ENCODE peak calls at places on chromosomes 5 and 9, in five cellular contexts. E, M, B, Z and I are unnamed samples.
A peak's percentile ranks its signal among the peaks of the same experiment; 100 is the strongest.

GRCh38 chr5:133708451-133708850 is 96.1 kb upstream of the FSTL4 start:
- DNase-seq in E (no peak), M (no peak), B (no peak), Z (no peak), I (no peak)

GRCh38 chr9:92520837-92521236 is 15.0 kb downstream of the ECM2 start:
- DNase-seq in E (no peak), M (no peak), B (no peak), Z (no peak), I (no peak)

GRCh38 chr9:98611986-98612505 is 96.7 kb downstream of the GABBR2 start:
- DNase-seq in E (no peak), M (no peak), B (no peak), Z (no peak), I (peak; percentile 2)

GRCh38 chr9:21295992-21296391 is 9.1 kb downstream of the IFNA5 start:
- DNase-seq in E (no peak), M (no peak), B (no peak), Z (no peak), I (no peak)

GRCh38 chr5:10491673-10492026 is 50.0 kb downstream of the ROPN1L start:
- DNase-seq in E (no peak), M (no peak), B (no peak), Z (no peak), I (no peak)

GRCh38 chr5:135995979-135996378 is 32.8 kb upstream of the TGFBI start:
- DNase-seq in E (no peak), M (no peak), B (no peak), Z (no peak), I (no peak)

GRCh38 chr5:38846379-38846967 is 661 bp downstream of the OSMR start:
- DNase-seq in E (no peak), M (no peak), B (no peak), Z (no peak), I (no peak)

GRCh38 chr5:124748687-124749594 is 2.5 kb upstream of the ZNF608 start:
- DNase-seq in E (peak; percentile 97), M (no peak), B (peak; percentile 92), Z (peak; percentile 85), I (peak; percentile 78)

GRCh38 chr5:138752341-138752950 is 779 bp upstream of the CTNNA1 start:
- DNase-seq in E (peak; percentile 47), M (no peak), B (no peak), Z (no peak), I (no peak)

GRCh38 chr5:40681351-40682311 is 1.9 kb downstream of the PTGER4 start:
- DNase-seq in E (no peak), M (no peak), B (no peak), Z (no peak), I (no peak)

GRCh38 chr5:39214912-39215709 is 4.3 kb downstream of the FYB1 start:
- DNase-seq in E (no peak), M (no peak), B (no peak), Z (no peak), I (no peak)

GRCh38 chr5:115639377-115639776 is 13.5 kb upstream of the TMED7 start:
- DNase-seq in E (no peak), M (no peak), B (no peak), Z (no peak), I (no peak)